ENCODE peak calls at places on chromosomes 4 and X, in five cellular contexts. L is nucleus accumbens; X is activated CD8-positive, alpha-beta memory T cell treated with anti-CD3 and anti-CD28 coated beads for 1 hour; B is cardiac fibroblast; U is C1 segment of cervical spinal cord. M is an unnamed sample.

GRCh38 chrX:68930576-68931317 is 101.9 kb downstream of the EFNB1 start:
- DNase-seq in L (no peak), X (no peak), U (no peak), B (no peak), M (no peak)

GRCh38 chrX:55487143-55487542 is 2.5 kb downstream of the USP51 start:
- DNase-seq in X (no peak), B (no peak), L (no peak), U (no peak), M (peak)

GRCh38 chrX:49858341-49858740 is 20.9 kb upstream of the USP27X start:
- DNase-seq in U (no peak), X (no peak), B (no peak), L (no peak), M (no peak)

GRCh38 chr4:168496834-168497233 is at the start of gene PALLD:
- DNase-seq in X (no peak), L (no peak), U (no peak), B (no peak), M (no peak)

GRCh38 chrX:103467156-103467555 is 52.1 kb downstream of the RAB40A start:
- DNase-seq in U (no peak), B (no peak), L (no peak), X (no peak), M (no peak)

GRCh38 chr4:145839151-145839550 is 99.5 kb downstream of the ZNF827 start:
- DNase-seq in B (peak), X (no peak), L (peak), U (no peak), M (no peak)

GRCh38 chr4:11912886-11913285 is 484.2 kb upstream of the HS3ST1 start:
- DNase-seq in X (no peak), L (no peak), B (peak), U (no peak), M (no peak)

GRCh38 chr4:88077911-88078310 is 70.5 kb downstream of the PKD2 start:
- DNase-seq in X (no peak), B (peak), U (no peak), L (no peak), M (no peak)

GRCh38 chr4:129064717-129065116 is 28.6 kb downstream of the SCLT1 start:
- DNase-seq in L (no peak), U (no peak), B (peak), X (no peak), M (no peak)

GRCh38 chr4:105978684-105979296 is 83.5 kb downstream of the NPNT start:
- DNase-seq in X (no peak), U (no peak), L (no peak), B (peak), M (no peak)

GRCh38 chr4:148341980-148342800 is 100.0 kb downstream of the NR3C2 start:
- DNase-seq in U (no peak), B (no peak), X (no peak), L (no peak), M (no peak)

GRCh38 chr4:8439914-8440490 is 521 bp downstream of the ACOX3 start:
- DNase-seq in B (peak), U (no peak), L (no peak), X (no peak), M (no peak)

GRCh38 chrX:78555401-78555980 is 103.6 kb downstream of the RTL3 start:
- DNase-seq in B (no peak), L (no peak), X (no peak), U (no peak), M (no peak)

GRCh38 chrX:115018040-115018647 is 728 bp upstream of the IL13RA2 start:
- DNase-seq in L (no peak), X (no peak), B (no peak), U (no peak), M (no peak)

GRCh38 chr4:24063771-24064170 is 173.9 kb upstream of the PPARGC1A start:
- DNase-seq in L (no peak), B (no peak), X (no peak), U (no peak), M (no peak)

GRCh38 chr4:88446124-88446523 is 10.8 kb upstream of the HERC5 start:
- DNase-seq in X (no peak), B (peak), U (no peak), L (no peak), M (no peak)

GRCh38 chr4:43353552-43353951 is 461.0 kb downstream of the GRXCR1 start:
- DNase-seq in L (no peak), U (no peak), B (no peak), X (no peak), M (no peak)

GRCh38 chr4:98448923-98449322 is 187.7 kb downstream of the RAP1GDS1 start:
- DNase-seq in L (no peak), B (peak), X (no peak), U (no peak), M (no peak)

GRCh38 chr4:159400782-159401712 is 298.2 kb downstream of the RAPGEF2 start:
- DNase-seq in B (peak), U (no peak), X (no peak), L (no peak), M (no peak)

GRCh38 chr4:99887837-99888236 is 6.4 kb downstream of the LAMTOR3 start:
- DNase-seq in U (no peak), B (peak), X (no peak), L (no peak), M (no peak)

GRCh38 chr4:5932021-5932553 is 39.2 kb upstream of the CRMP1 start:
- DNase-seq in L (no peak), U (no peak), X (no peak), B (no peak), M (no peak)

GRCh38 chr4:181138116-181138515 is 1105.1 kb upstream of the TENM3 start:
- DNase-seq in B (no peak), L (no peak), X (no peak), U (no peak), M (no peak)

GRCh38 chrX:9355739-9356138 is 109.1 kb upstream of the TBL1X start:
- DNase-seq in L (no peak), B (no peak), X (no peak), U (no peak), M (no peak)

GRCh38 chr4:171242831-171243230 is 570.4 kb upstream of the GALNTL6 start:
- DNase-seq in L (no peak), U (no peak), B (no peak), X (no peak), M (no peak)

GRCh38 chr4:2330119-2331042 is 68.5 kb upstream of the MXD4 start:
- DNase-seq in L (no peak), U (no peak), B (peak), X (no peak), M (no peak)

GRCh38 chr4:2273657-2274319 is 11.9 kb upstream of the MXD4 start:
- DNase-seq in U (no peak), B (no peak), X (no peak), L (no peak), M (no peak)

GRCh38 chr4:19381068-19381467 is 870.6 kb upstream of the SLIT2 start:
- DNase-seq in B (peak), L (no peak), U (no peak), X (no peak), M (no peak)

GRCh38 chrX:23790147-23790497 is 7.1 kb downstream of the SAT1 start:
- DNase-seq in B (no peak), L (no peak), X (no peak), U (no peak), M (no peak)

GRCh38 chr4:148090503-148091476 is 351.4 kb downstream of the NR3C2 start:
- DNase-seq in U (no peak), B (no peak), L (no peak), X (no peak), M (no peak)

GRCh38 chr4:187235456-187236170 is 512.0 kb upstream of the FAT1 start:
- DNase-seq in U (no peak), X (no peak), L (peak), B (no peak), M (peak)

GRCh38 chrX:30196322-30196721 is 19.0 kb upstream of the MAGEB2 start:
- DNase-seq in L (no peak), X (no peak), U (no peak), B (peak), M (no peak)

GRCh38 chr4:13921805-13922204 is 294.3 kb upstream of the BOD1L1 start:
- DNase-seq in B (peak), X (no peak), L (no peak), U (no peak), M (no peak)

GRCh38 chrX:24333371-24333770 is 19.5 kb upstream of the SUPT20HL2 start:
- DNase-seq in L (no peak), U (no peak), X (no peak), B (no peak), M (no peak)

GRCh38 chr4:89312066-89312465 is 4.5 kb upstream of the GPRIN3 start:
- DNase-seq in X (no peak), U (no peak), B (peak), L (no peak), M (no peak)

M was measured in caudate nucleus.